ENCODE peak calls at places on chromosomes 1 and 21, in ten cellular contexts. S is activated T-cell treated with anti-CD3 and anti-CD28 coated beads for 1 hour; E is T follicular helper cell; F is ELR; T is activated gamma-delta T cell treated with Interleukin-2 at 50 U/mL for 16 hours; W is activated CD4-positive, alpha-beta T cell treated with anti-CD3 and anti-CD28 coated beads for 1 hour; M is GM23338; G is HuH-7.5; N is NCI-H524 treated with DMSO at 0.1 percent for 48 hours; R is activated CD8-positive, alpha-beta memory T cell treated with anti-CD3 and anti-CD28 coated beads for 1 hour. L is an unnamed sample.

GRCh38 chr1:87463917-87464565 is 135.4 kb downstream of the LMO4 start:
- DNase-seq in R (no peak), N (no peak), E (no peak), W (no peak), G (no peak), M (peak; percentile 44), F (no peak), S (no peak), T (no peak), L (no peak)

GRCh38 chr21:42199488-42200463 is 19.2 kb upstream of the ABCG1 start:
- DNase-seq in R (no peak), G (peak; percentile 22), E (no peak), T (no peak), N (no peak), S (no peak), F (peak; percentile 74), M (no peak), W (no peak), L (no peak)

GRCh38 chr1:171486048-171486519 is 754 bp downstream of the PRRC2C start:
- DNase-seq in T (peak; percentile 68), F (peak; percentile 85), W (peak; percentile 65), R (peak; percentile 60), E (peak; percentile 75), G (peak; percentile 10), N (no peak), M (peak; percentile 72), S (peak; percentile 58), L (peak; percentile 77)

GRCh38 chr1:224387302-224387912 is 30.7 kb downstream of the CNIH4 start:
- DNase-seq in S (no peak), M (no peak), G (no peak), T (no peak), F (no peak), R (no peak), E (no peak), W (no peak), N (no peak), L (no peak)

GRCh38 chr1:119469741-119470140 is 37.3 kb upstream of the HSD3B1 start:
- DNase-seq in F (no peak), S (no peak), R (no peak), M (no peak), T (no peak), G (no peak), N (no peak), W (no peak), E (no peak), L (no peak)

GRCh38 chr21:41885341-41886024 is 6.3 kb upstream of the PRDM15 start:
- DNase-seq in R (no peak), F (no peak), T (no peak), S (no peak), W (no peak), G (no peak), N (no peak), E (no peak), M (no peak), L (no peak)

GRCh38 chr1:162878000-162878596 is 17.1 kb upstream of the CCDC190 start:
- DNase-seq in M (peak; percentile 85), S (no peak), N (no peak), R (no peak), E (no peak), G (no peak), F (peak; percentile 82), T (no peak), W (no peak), L (no peak)

GRCh38 chr1:238488406-238488805 is 597.7 kb upstream of the ZP4 start:
- DNase-seq in W (no peak), N (no peak), S (no peak), T (no peak), G (no peak), E (no peak), M (no peak), F (peak; percentile 8), R (no peak), L (no peak)

GRCh38 chr1:220137006-220137794 is 43.3 kb downstream of the IARS2 start:
- DNase-seq in M (no peak), S (no peak), W (no peak), F (no peak), T (no peak), R (no peak), N (no peak), E (no peak), G (no peak), L (no peak)

GRCh38 chr1:1894354-1895049 is 3.6 kb upstream of the GNB1 start:
- DNase-seq in T (no peak), N (no peak), W (no peak), R (no peak), E (no peak), G (peak; percentile 42), S (no peak), F (no peak), M (no peak), L (no peak)

GRCh38 chr1:205610036-205610435 is 21.8 kb downstream of the ELK4 start:
- DNase-seq in W (no peak), R (no peak), G (no peak), N (no peak), E (no peak), T (no peak), F (peak; percentile 62), M (peak; percentile 24), S (no peak), L (no peak)

GRCh38 chr1:17276568-17276967 is 27.7 kb downstream of the PADI3 start:
- DNase-seq in T (no peak), N (no peak), W (no peak), G (no peak), S (no peak), F (peak; percentile 60), M (no peak), R (no peak), E (no peak), L (no peak)

L was measured in CD8-positive, alpha-beta T cell.